ENCODE peak calls at places on chromosomes 11 and 22, in ten cellular contexts. L is Right ventricle myocardium superior; I is activated CD4-positive, alpha-beta T cell treated with anti-CD3 and anti-CD28 coated beads, Interleukin-2, amount 50 U/mL, for 24 hours; B is foreskin keratinocyte; D is GM13977; C is iPS DF 19.7; W is A172; N is anterior cingulate cortex; U is glutamatergic neuron; F is NCI-H510A treated with DMSO at 0.1 percent for 48 hours. S is an unnamed sample.

GRCh38 chr11:12241401-12241800 is 131.0 kb downstream of the MICAL2 start:
- DNase-seq in L (no peak), I (no peak), B (no peak), D (no peak), C (no peak), W (no peak), N (no peak), U (no peak), F (no peak), S (no peak)

GRCh38 chr22:19057999-19058491 is 64.2 kb downstream of the DGCR2 start:
- DNase-seq in L (no peak), I (no peak), B (no peak), D (no peak), C (no peak), W (no peak), N (no peak), U (no peak), F (no peak), S (no peak)

GRCh38 chr11:18729426-18729825 is 3.4 kb upstream of the IGSF22 start:
- DNase-seq in L (no peak), I (no peak), B (no peak), D (no peak), C (no peak), W (no peak), N (no peak), U (no peak), F (no peak), S (no peak)

GRCh38 chr22:27867114-27867957 is 51.7 kb downstream of the PITPNB start:
- DNase-seq in L (no peak), I (peak), B (no peak), D (no peak), C (no peak), W (no peak), N (no peak), U (no peak), F (no peak), S (no peak)

GRCh38 chr11:129315781-129316579 is 59.7 kb upstream of the BARX2 start:
- DNase-seq in L (no peak), I (no peak), B (peak), D (no peak), C (peak), W (no peak), N (no peak), U (no peak), F (peak), S (peak)

GRCh38 chr11:11814614-11815452 is 26.9 kb upstream of the USP47 start:
- DNase-seq in L (no peak), I (no peak), B (no peak), D (no peak), C (no peak), W (no peak), N (no peak), U (no peak), F (peak), S (no peak)

GRCh38 chr11:12229450-12230229 is 119.2 kb downstream of the MICAL2 start:
- DNase-seq in L (no peak), I (no peak), B (no peak), D (no peak), C (no peak), W (no peak), N (no peak), U (no peak), F (no peak), S (no peak)

GRCh38 chr11:3217751-3218482 is 696 bp downstream of the MRGPRG start:
- DNase-seq in L (peak), I (no peak), B (no peak), D (no peak), C (no peak), W (no peak), N (no peak), U (no peak), F (no peak), S (peak)

GRCh38 chr11:15897211-15897960 is 459.0 kb downstream of the SOX6 start:
- DNase-seq in L (no peak), I (no peak), B (peak), D (no peak), C (no peak), W (peak), N (no peak), U (no peak), F (no peak), S (no peak)

GRCh38 chr11:74055938-74056337 is 47.1 kb upstream of the UCP3 start:
- DNase-seq in L (no peak), I (no peak), B (peak), D (no peak), C (no peak), W (no peak), N (no peak), U (no peak), F (peak), S (no peak)

GRCh38 chr11:66221726-66222236 is 46.7 kb upstream of the RAB1B start:
- DNase-seq in L (peak), I (no peak), B (no peak), D (peak), C (no peak), W (no peak), N (no peak), U (no peak), F (no peak), S (no peak)

GRCh38 chr11:130163346-130164220 is 4.0 kb downstream of the ST14 start:
- DNase-seq in L (no peak), I (no peak), B (no peak), D (no peak), C (no peak), W (no peak), N (no peak), U (no peak), F (peak), S (no peak)

GRCh38 chr11:33606762-33607161 is 93.9 kb downstream of the C11orf91 start:
- DNase-seq in L (no peak), I (no peak), B (no peak), D (no peak), C (no peak), W (no peak), N (no peak), U (no peak), F (no peak), S (no peak)

GRCh38 chr22:44261861-44262595 is 50.7 kb downstream of the SHISAL1 start:
- DNase-seq in L (no peak), I (no peak), B (no peak), D (no peak), C (no peak), W (no peak), N (no peak), U (no peak), F (peak), S (peak)

GRCh38 chr11:44575288-44575672 is 9.8 kb downstream of the CD82 start:
- DNase-seq in L (no peak), I (peak), B (peak), D (no peak), C (no peak), W (peak), N (no peak), U (no peak), F (no peak), S (no peak)

GRCh38 chr11:18700375-18700774 is 1.8 kb downstream of the TMEM86A start:
- DNase-seq in L (no peak), I (no peak), B (peak), D (no peak), C (no peak), W (peak), N (no peak), U (no peak), F (no peak), S (no peak)

GRCh38 chr11:75325713-75326438 is 25.6 kb downstream of the ARRB1 start:
- DNase-seq in L (peak), I (peak), B (peak), D (no peak), C (no peak), W (peak), N (peak), U (no peak), F (no peak), S (no peak)

GRCh38 chr11:66362481-66363147 is 8.9 kb downstream of the SLC29A2 start:
- DNase-seq in L (no peak), I (no peak), B (no peak), D (no peak), C (no peak), W (no peak), N (no peak), U (no peak), F (no peak), S (no peak)

GRCh38 chr11:117095301-117096139 is 2.7 kb downstream of the SIK3 start:
- DNase-seq in L (no peak), I (no peak), B (no peak), D (no peak), C (no peak), W (no peak), N (no peak), U (no peak), F (peak), S (no peak)

S was measured in WTC11.